ENCODE peak calls at places on chromosomes 5 and 9, in eight cellular contexts. One of them, this sample, is unnamed.

GRCh38 chr5:103587185-103587748 is 24.7 kb upstream of the NUDT12 start:
- DNase-seq in ovary: no peak
- DNase-seq in mesendoderm: peak
- DNase-seq in dorsolateral prefrontal cortex: no peak
- DNase-seq in CD4-positive, CD25-positive, alpha-beta regulatory T cell: no peak
- DNase-seq in epithelial cell of esophagus: peak
- DNase-seq in AG04449: no peak
- DNase-seq in psoas muscle: no peak
- DNase-seq in this sample: no peak

GRCh38 chr9:70218767-70219166 is 40.0 kb upstream of the SMC5 start:
- DNase-seq in psoas muscle: no peak
- DNase-seq in AG04449: peak
- DNase-seq in dorsolateral prefrontal cortex: no peak
- DNase-seq in CD4-positive, CD25-positive, alpha-beta regulatory T cell: no peak
- DNase-seq in mesendoderm: no peak
- DNase-seq in ovary: no peak
- DNase-seq in epithelial cell of esophagus: peak
- DNase-seq in this sample: no peak

GRCh38 chr5:5560016-5560415 is 137.5 kb downstream of the ICE1 start:
- DNase-seq in CD4-positive, CD25-positive, alpha-beta regulatory T cell: no peak
- DNase-seq in mesendoderm: peak
- DNase-seq in dorsolateral prefrontal cortex: no peak
- DNase-seq in psoas muscle: no peak
- DNase-seq in ovary: no peak
- DNase-seq in epithelial cell of esophagus: no peak
- DNase-seq in AG04449: no peak
- DNase-seq in this sample: no peak

GRCh38 chr5:52283221-52283620 is 504.5 kb upstream of the ITGA1 start:
- DNase-seq in dorsolateral prefrontal cortex: no peak
- DNase-seq in ovary: no peak
- DNase-seq in psoas muscle: no peak
- DNase-seq in epithelial cell of esophagus: peak
- DNase-seq in CD4-positive, CD25-positive, alpha-beta regulatory T cell: no peak
- DNase-seq in AG04449: no peak
- DNase-seq in mesendoderm: no peak
- DNase-seq in this sample: no peak

GRCh38 chr9:136527131-136527530 is 18.7 kb downstream of the NOTCH1 start:
- DNase-seq in psoas muscle: no peak
- DNase-seq in mesendoderm: no peak
- DNase-seq in epithelial cell of esophagus: no peak
- DNase-seq in ovary: no peak
- DNase-seq in CD4-positive, CD25-positive, alpha-beta regulatory T cell: no peak
- DNase-seq in dorsolateral prefrontal cortex: no peak
- DNase-seq in AG04449: no peak
- DNase-seq in this sample: no peak

GRCh38 chr5:178624626-178625546 is 2.0 kb downstream of the CLK4 start:
- DNase-seq in ovary: no peak
- DNase-seq in mesendoderm: peak
- DNase-seq in dorsolateral prefrontal cortex: no peak
- DNase-seq in AG04449: no peak
- DNase-seq in epithelial cell of esophagus: peak
- DNase-seq in psoas muscle: no peak
- DNase-seq in CD4-positive, CD25-positive, alpha-beta regulatory T cell: no peak
- DNase-seq in this sample: no peak

GRCh38 chr5:94039101-94039500 is 297.7 kb upstream of the POU5F2 start:
- DNase-seq in psoas muscle: no peak
- DNase-seq in AG04449: no peak
- DNase-seq in epithelial cell of esophagus: no peak
- DNase-seq in dorsolateral prefrontal cortex: no peak
- DNase-seq in ovary: no peak
- DNase-seq in mesendoderm: peak
- DNase-seq in CD4-positive, CD25-positive, alpha-beta regulatory T cell: no peak
- DNase-seq in this sample: no peak

GRCh38 chr9:95780121-95780520 is 95.4 kb upstream of the ERCC6L2 start:
- DNase-seq in dorsolateral prefrontal cortex: no peak
- DNase-seq in psoas muscle: no peak
- DNase-seq in ovary: no peak
- DNase-seq in CD4-positive, CD25-positive, alpha-beta regulatory T cell: no peak
- DNase-seq in AG04449: no peak
- DNase-seq in epithelial cell of esophagus: no peak
- DNase-seq in mesendoderm: no peak
- DNase-seq in this sample: no peak

GRCh38 chr9:123346026-123346425 is 10.0 kb upstream of the CRB2 start:
- DNase-seq in dorsolateral prefrontal cortex: no peak
- DNase-seq in epithelial cell of esophagus: no peak
- DNase-seq in AG04449: no peak
- DNase-seq in psoas muscle: no peak
- DNase-seq in ovary: no peak
- DNase-seq in mesendoderm: no peak
- DNase-seq in CD4-positive, CD25-positive, alpha-beta regulatory T cell: no peak
- DNase-seq in this sample: no peak

GRCh38 chr5:9712506-9713285 is 82.5 kb upstream of the TAS2R1 start:
- DNase-seq in dorsolateral prefrontal cortex: no peak
- DNase-seq in ovary: no peak
- DNase-seq in epithelial cell of esophagus: peak
- DNase-seq in mesendoderm: no peak
- DNase-seq in AG04449: peak
- DNase-seq in CD4-positive, CD25-positive, alpha-beta regulatory T cell: no peak
- DNase-seq in psoas muscle: no peak
- DNase-seq in this sample: peak

GRCh38 chr5:170216262-170216864 is 16.4 kb upstream of the C5orf58 start:
- DNase-seq in ovary: no peak
- DNase-seq in dorsolateral prefrontal cortex: no peak
- DNase-seq in AG04449: peak
- DNase-seq in CD4-positive, CD25-positive, alpha-beta regulatory T cell: no peak
- DNase-seq in mesendoderm: peak
- DNase-seq in epithelial cell of esophagus: peak
- DNase-seq in psoas muscle: no peak
- DNase-seq in this sample: peak

DNA sequence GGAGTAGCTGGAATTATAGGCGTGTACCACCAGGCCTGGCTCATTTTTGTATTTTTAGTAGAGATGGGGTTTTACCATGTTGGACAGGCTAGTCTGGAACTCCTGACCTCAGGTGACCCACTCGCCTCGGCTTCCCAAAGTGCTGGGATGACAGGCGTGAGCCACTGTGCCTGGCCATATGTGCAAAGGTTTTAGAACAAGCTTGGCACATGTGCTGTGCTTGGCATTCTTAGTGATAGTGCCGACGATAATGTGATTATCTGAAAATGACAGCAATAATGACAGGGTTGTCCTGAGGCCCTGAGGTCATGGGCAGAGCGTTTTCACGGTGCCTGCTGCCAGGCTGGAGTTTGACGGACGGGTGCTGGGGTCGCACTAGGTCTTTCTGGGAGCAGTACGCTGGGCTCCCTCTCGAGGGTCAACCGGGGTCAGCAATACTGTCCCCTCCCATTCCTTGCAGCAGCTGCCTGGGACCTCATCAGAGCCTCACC is 42.6 kb downstream of the HMCN2 start:
- DNase-seq in epithelial cell of esophagus: no peak
- DNase-seq in dorsolateral prefrontal cortex: no peak
- DNase-seq in mesendoderm: no peak
- DNase-seq in ovary: no peak
- DNase-seq in CD4-positive, CD25-positive, alpha-beta regulatory T cell: no peak
- DNase-seq in psoas muscle: peak
- DNase-seq in AG04449: no peak
- DNase-seq in this sample: no peak
- H3K4me3 ChIP-seq in epithelial cell of esophagus: no peak
- H3K4me3 ChIP-seq in dorsolateral prefrontal cortex: no peak
- H3K4me3 ChIP-seq in mesendoderm: no peak
- H3K4me3 ChIP-seq in ovary: no peak
- H3K4me3 ChIP-seq in CD4-positive, CD25-positive, alpha-beta regulatory T cell: no peak
- H3K4me3 ChIP-seq in psoas muscle: no peak
- H3K4me3 ChIP-seq in AG04449: no peak
- H3K4me3 ChIP-seq in this sample: no peak

DNA sequence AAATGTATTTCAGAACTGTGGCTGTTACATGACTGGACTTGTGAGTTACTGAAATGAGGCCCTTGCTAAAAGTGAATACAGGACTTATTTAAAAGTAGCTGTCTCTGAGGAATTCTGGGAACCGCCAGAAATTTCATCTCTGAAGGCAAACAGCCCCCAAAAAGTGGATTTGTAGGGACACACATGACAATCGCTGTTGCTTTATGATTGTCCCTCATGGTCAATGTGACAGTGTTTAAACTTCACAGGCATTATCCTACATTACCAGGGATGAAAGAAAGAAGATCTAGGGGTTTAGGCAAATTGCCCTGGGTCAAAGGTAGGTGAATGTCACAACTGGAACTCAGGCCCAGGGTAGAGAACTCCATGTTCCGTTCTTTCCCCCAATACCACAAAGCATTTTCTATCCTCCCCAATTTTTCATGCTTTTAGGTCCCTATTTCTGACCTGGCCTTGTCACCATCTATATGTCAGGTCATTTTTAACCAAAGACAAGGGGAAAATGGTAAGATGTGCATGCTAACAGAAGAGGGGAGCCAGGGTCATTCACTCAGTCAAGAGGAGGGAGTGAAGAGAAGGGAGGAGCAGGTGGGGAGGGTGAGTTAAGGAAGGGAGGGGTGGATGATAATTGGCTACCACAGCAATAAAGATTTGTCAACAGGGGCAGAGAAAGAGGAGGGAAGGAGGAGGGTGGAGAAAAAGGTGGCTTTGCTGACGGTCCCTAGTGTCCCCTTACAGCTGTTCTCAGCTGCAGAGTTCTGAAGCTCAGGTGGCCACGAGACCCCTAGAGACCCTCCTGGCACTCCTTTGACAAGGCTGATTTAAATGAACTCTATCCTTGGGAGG is 57.8 kb upstream of the GLRX start:
- DNase-seq in epithelial cell of esophagus: no peak
- DNase-seq in CD4-positive, CD25-positive, alpha-beta regulatory T cell: no peak
- DNase-seq in psoas muscle: no peak
- DNase-seq in ovary: no peak
- DNase-seq in mesendoderm: no peak
- DNase-seq in AG04449: no peak
- DNase-seq in dorsolateral prefrontal cortex: no peak
- DNase-seq in this sample: no peak
- H3K4me3 ChIP-seq in epithelial cell of esophagus: no peak
- H3K4me3 ChIP-seq in CD4-positive, CD25-positive, alpha-beta regulatory T cell: no peak
- H3K4me3 ChIP-seq in psoas muscle: no peak
- H3K4me3 ChIP-seq in ovary: no peak
- H3K4me3 ChIP-seq in mesendoderm: no peak
- H3K4me3 ChIP-seq in AG04449: no peak
- H3K4me3 ChIP-seq in dorsolateral prefrontal cortex: no peak
- H3K4me3 ChIP-seq in this sample: no peak

DNA sequence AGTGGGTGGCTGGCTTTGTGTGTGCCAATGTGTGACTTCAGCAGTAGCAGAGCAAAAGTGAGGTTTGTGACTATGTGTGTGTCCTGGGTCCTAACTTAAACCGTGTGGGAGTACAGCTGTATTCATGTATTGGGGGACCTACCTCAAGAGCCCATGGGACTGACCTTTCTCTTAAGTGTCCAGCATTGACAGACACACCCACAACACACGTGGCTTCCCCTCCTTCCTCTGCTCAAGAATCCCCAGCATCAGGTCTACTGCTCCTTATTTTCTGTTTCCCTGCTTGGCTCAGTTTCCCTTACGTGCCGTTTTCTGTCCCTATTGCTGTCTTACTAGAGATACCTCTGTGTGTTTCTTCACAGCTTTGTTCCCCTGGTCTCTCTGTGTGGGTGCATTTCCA is 623 bp downstream of the IL11RA start:
- DNase-seq in psoas muscle: no peak
- DNase-seq in mesendoderm: no peak
- DNase-seq in epithelial cell of esophagus: no peak
- DNase-seq in ovary: no peak
- DNase-seq in CD4-positive, CD25-positive, alpha-beta regulatory T cell: no peak
- DNase-seq in dorsolateral prefrontal cortex: no peak
- DNase-seq in AG04449: no peak
- DNase-seq in this sample: no peak
- H3K4me3 ChIP-seq in psoas muscle: peak
- H3K4me3 ChIP-seq in mesendoderm: no peak
- H3K4me3 ChIP-seq in epithelial cell of esophagus: no peak
- H3K4me3 ChIP-seq in ovary: peak
- H3K4me3 ChIP-seq in CD4-positive, CD25-positive, alpha-beta regulatory T cell: no peak
- H3K4me3 ChIP-seq in dorsolateral prefrontal cortex: peak
- H3K4me3 ChIP-seq in AG04449: peak
- H3K4me3 ChIP-seq in this sample: peak

GRCh38 chr9:15381491-15381890 is 41.2 kb upstream of the SNAPC3 start:
- DNase-seq in psoas muscle: no peak
- DNase-seq in CD4-positive, CD25-positive, alpha-beta regulatory T cell: no peak
- DNase-seq in AG04449: no peak
- DNase-seq in dorsolateral prefrontal cortex: no peak
- DNase-seq in epithelial cell of esophagus: no peak
- DNase-seq in ovary: no peak
- DNase-seq in mesendoderm: no peak
- DNase-seq in this sample: no peak

GRCh38 chr9:15374825-15375224 is 47.9 kb upstream of the SNAPC3 start:
- DNase-seq in AG04449: no peak
- DNase-seq in CD4-positive, CD25-positive, alpha-beta regulatory T cell: no peak
- DNase-seq in mesendoderm: peak
- DNase-seq in ovary: no peak
- DNase-seq in epithelial cell of esophagus: no peak
- DNase-seq in dorsolateral prefrontal cortex: no peak
- DNase-seq in psoas muscle: no peak
- DNase-seq in this sample: no peak

GRCh38 chr9:15373881-15374280 is 48.8 kb upstream of the SNAPC3 start:
- DNase-seq in ovary: no peak
- DNase-seq in mesendoderm: no peak
- DNase-seq in AG04449: no peak
- DNase-seq in epithelial cell of esophagus: no peak
- DNase-seq in dorsolateral prefrontal cortex: no peak
- DNase-seq in psoas muscle: no peak
- DNase-seq in CD4-positive, CD25-positive, alpha-beta regulatory T cell: no peak
- DNase-seq in this sample: no peak

GRCh38 chr9:15374310-15374709 is 48.4 kb upstream of the SNAPC3 start:
- DNase-seq in psoas muscle: no peak
- DNase-seq in ovary: no peak
- DNase-seq in AG04449: no peak
- DNase-seq in CD4-positive, CD25-positive, alpha-beta regulatory T cell: no peak
- DNase-seq in mesendoderm: no peak
- DNase-seq in epithelial cell of esophagus: no peak
- DNase-seq in dorsolateral prefrontal cortex: no peak
- DNase-seq in this sample: no peak

GRCh38 chr9:15377625-15378252 is 44.9 kb upstream of the SNAPC3 start:
- DNase-seq in CD4-positive, CD25-positive, alpha-beta regulatory T cell: no peak
- DNase-seq in epithelial cell of esophagus: peak
- DNase-seq in psoas muscle: no peak
- DNase-seq in AG04449: no peak
- DNase-seq in mesendoderm: peak
- DNase-seq in ovary: no peak
- DNase-seq in dorsolateral prefrontal cortex: no peak
- DNase-seq in this sample: no peak
- H3K4me3 ChIP-seq in CD4-positive, CD25-positive, alpha-beta regulatory T cell: no peak
- H3K4me3 ChIP-seq in epithelial cell of esophagus: no peak
- H3K4me3 ChIP-seq in psoas muscle: no peak
- H3K4me3 ChIP-seq in AG04449: no peak
- H3K4me3 ChIP-seq in mesendoderm: no peak
- H3K4me3 ChIP-seq in ovary: no peak
- H3K4me3 ChIP-seq in dorsolateral prefrontal cortex: no peak
- H3K4me3 ChIP-seq in this sample: no peak

GRCh38 chr9:93950619-93951601 is 4.2 kb downstream of the BARX1 start:
- DNase-seq in psoas muscle: no peak
- DNase-seq in epithelial cell of esophagus: peak
- DNase-seq in CD4-positive, CD25-positive, alpha-beta regulatory T cell: no peak
- DNase-seq in ovary: no peak
- DNase-seq in dorsolateral prefrontal cortex: no peak
- DNase-seq in mesendoderm: peak
- DNase-seq in AG04449: no peak
- DNase-seq in this sample: no peak
- H3K4me3 ChIP-seq in psoas muscle: peak
- H3K4me3 ChIP-seq in epithelial cell of esophagus: peak
- H3K4me3 ChIP-seq in CD4-positive, CD25-positive, alpha-beta regulatory T cell: peak
- H3K4me3 ChIP-seq in ovary: peak
- H3K4me3 ChIP-seq in dorsolateral prefrontal cortex: peak
- H3K4me3 ChIP-seq in mesendoderm: no peak
- H3K4me3 ChIP-seq in AG04449: peak
- H3K4me3 ChIP-seq in this sample: peak